ENCODE peak calls at places on chromosomes 12 and 14, in seven cellular contexts. One of them, this sample, is unnamed. For H3K4me1, the result is how much of the 10 kb centered on the place peaks cover.

GRCh38 chr12:103540319-103540718 is 44.6 kb upstream of the C12orf42 start:
- DNase-seq in adrenal gland: no peak
- DNase-seq in CD8-positive, alpha-beta T cell: no peak
- DNase-seq in cardiac muscle cell: no peak
- DNase-seq in astrocyte: no peak
- DNase-seq in CD4-positive, CD25-positive, alpha-beta regulatory T cell: no peak
- DNase-seq in prostate gland: no peak
- DNase-seq in this sample: no peak

GRCh38 chr14:100536141-100536540 is 51.1 kb downstream of the BEGAIN start:
- DNase-seq in adrenal gland: no peak
- DNase-seq in CD8-positive, alpha-beta T cell: no peak
- DNase-seq in cardiac muscle cell: no peak
- DNase-seq in astrocyte: no peak
- DNase-seq in CD4-positive, CD25-positive, alpha-beta regulatory T cell: no peak
- DNase-seq in prostate gland: no peak
- DNase-seq in this sample: no peak

GRCh38 chr12:112824166-112824565 is 32.6 kb downstream of the RPH3A start:
- DNase-seq in adrenal gland: no peak
- DNase-seq in CD8-positive, alpha-beta T cell: no peak
- DNase-seq in cardiac muscle cell: no peak
- DNase-seq in astrocyte: no peak
- DNase-seq in CD4-positive, CD25-positive, alpha-beta regulatory T cell: no peak
- DNase-seq in prostate gland: no peak
- DNase-seq in this sample: no peak

GRCh38 chr12:123401753-123402683 is 18.1 kb downstream of the KMT5A start:
- DNase-seq in adrenal gland: no peak
- DNase-seq in CD8-positive, alpha-beta T cell: no peak
- DNase-seq in cardiac muscle cell: no peak
- DNase-seq in astrocyte: no peak
- DNase-seq in CD4-positive, CD25-positive, alpha-beta regulatory T cell: no peak
- DNase-seq in prostate gland: no peak
- DNase-seq in this sample: no peak

GRCh38 chr14:52900731-52901130 is 50.1 kb downstream of the FERMT2 start:
- DNase-seq in adrenal gland: no peak
- DNase-seq in CD8-positive, alpha-beta T cell: no peak
- DNase-seq in cardiac muscle cell: no peak
- DNase-seq in astrocyte: no peak
- DNase-seq in CD4-positive, CD25-positive, alpha-beta regulatory T cell: no peak
- DNase-seq in prostate gland: no peak
- DNase-seq in this sample: no peak

GRCh38 chr14:89540830-89541470 is 123.9 kb upstream of the FOXN3 start:
- DNase-seq in adrenal gland: no peak
- DNase-seq in CD8-positive, alpha-beta T cell: no peak
- DNase-seq in cardiac muscle cell: peak
- DNase-seq in astrocyte: peak
- DNase-seq in CD4-positive, CD25-positive, alpha-beta regulatory T cell: no peak
- DNase-seq in prostate gland: no peak
- DNase-seq in this sample: no peak

GRCh38 chr12:66861157-66861750 is 182.4 kb upstream of the GRIP1 start:
- DNase-seq in adrenal gland: peak
- DNase-seq in CD8-positive, alpha-beta T cell: peak
- DNase-seq in cardiac muscle cell: peak
- DNase-seq in astrocyte: peak
- DNase-seq in CD4-positive, CD25-positive, alpha-beta regulatory T cell: peak
- DNase-seq in prostate gland: peak
- DNase-seq in this sample: peak

GRCh38 chr12:107468976-107469375 is 216.6 kb upstream of the PWP1 start:
- DNase-seq in adrenal gland: no peak
- DNase-seq in CD8-positive, alpha-beta T cell: no peak
- DNase-seq in cardiac muscle cell: no peak
- DNase-seq in astrocyte: no peak
- DNase-seq in CD4-positive, CD25-positive, alpha-beta regulatory T cell: no peak
- DNase-seq in prostate gland: no peak
- DNase-seq in this sample: no peak

GRCh38 chr14:59187802-59188460 is 536 bp upstream of the DAAM1 start:
- DNase-seq in adrenal gland: peak
- DNase-seq in CD8-positive, alpha-beta T cell: peak
- DNase-seq in cardiac muscle cell: no peak
- DNase-seq in astrocyte: no peak
- DNase-seq in CD4-positive, CD25-positive, alpha-beta regulatory T cell: peak
- DNase-seq in prostate gland: peak
- DNase-seq in this sample: no peak

GRCh38 chr12:73798523-73798922 is 739.1 kb upstream of the ATXN7L3B start:
- DNase-seq in adrenal gland: no peak
- DNase-seq in CD8-positive, alpha-beta T cell: no peak
- DNase-seq in cardiac muscle cell: no peak
- DNase-seq in astrocyte: no peak
- DNase-seq in CD4-positive, CD25-positive, alpha-beta regulatory T cell: no peak
- DNase-seq in prostate gland: no peak
- DNase-seq in this sample: no peak

GRCh38 chr12:76345569-76345968 is 2.6 kb downstream of the BBS10 start:
- DNase-seq in adrenal gland: no peak
- DNase-seq in CD8-positive, alpha-beta T cell: no peak
- DNase-seq in cardiac muscle cell: no peak
- DNase-seq in astrocyte: no peak
- DNase-seq in CD4-positive, CD25-positive, alpha-beta regulatory T cell: no peak
- DNase-seq in prostate gland: no peak
- DNase-seq in this sample: no peak

GRCh38 chr14:64556526-64556925 is 6.8 kb downstream of the PPP1R36 start:
- DNase-seq in adrenal gland: no peak
- DNase-seq in CD8-positive, alpha-beta T cell: no peak
- DNase-seq in cardiac muscle cell: peak
- DNase-seq in astrocyte: peak
- DNase-seq in CD4-positive, CD25-positive, alpha-beta regulatory T cell: no peak
- DNase-seq in prostate gland: no peak
- DNase-seq in this sample: no peak

GRCh38 chr12:25723921-25724491 is 170.9 kb upstream of the LMNTD1 start:
- DNase-seq in adrenal gland: peak
- DNase-seq in CD8-positive, alpha-beta T cell: no peak
- DNase-seq in cardiac muscle cell: peak
- DNase-seq in astrocyte: peak
- DNase-seq in CD4-positive, CD25-positive, alpha-beta regulatory T cell: no peak
- DNase-seq in prostate gland: no peak
- DNase-seq in this sample: no peak

GRCh38 chr14:73567951-73568885 is 795 bp upstream of the ACOT2 start:
- DNase-seq in adrenal gland: no peak
- DNase-seq in CD8-positive, alpha-beta T cell: no peak
- DNase-seq in cardiac muscle cell: peak
- DNase-seq in astrocyte: peak
- DNase-seq in CD4-positive, CD25-positive, alpha-beta regulatory T cell: no peak
- DNase-seq in prostate gland: no peak
- DNase-seq in this sample: no peak

GRCh38 chr12:131698286-131698685 is 12.6 kb upstream of the SFSWAP start:
- DNase-seq in adrenal gland: no peak
- DNase-seq in CD8-positive, alpha-beta T cell: no peak
- DNase-seq in cardiac muscle cell: no peak
- DNase-seq in astrocyte: no peak
- DNase-seq in CD4-positive, CD25-positive, alpha-beta regulatory T cell: no peak
- DNase-seq in prostate gland: no peak
- DNase-seq in this sample: no peak

GRCh38 chr12:113240395-113240794 is 19.1 kb downstream of the TPCN1 start:
- DNase-seq in adrenal gland: no peak
- DNase-seq in CD8-positive, alpha-beta T cell: no peak
- DNase-seq in cardiac muscle cell: no peak
- DNase-seq in astrocyte: no peak
- DNase-seq in CD4-positive, CD25-positive, alpha-beta regulatory T cell: no peak
- DNase-seq in prostate gland: no peak
- DNase-seq in this sample: no peak

GRCh38 chr12:104420868-104421267 is 35.9 kb upstream of the CHST11 start:
- DNase-seq in adrenal gland: no peak
- DNase-seq in CD8-positive, alpha-beta T cell: no peak
- DNase-seq in cardiac muscle cell: peak
- DNase-seq in astrocyte: no peak
- DNase-seq in CD4-positive, CD25-positive, alpha-beta regulatory T cell: no peak
- DNase-seq in prostate gland: no peak
- DNase-seq in this sample: no peak

GRCh38 chr12:66648336-66648735 is 30.5 kb downstream of the GRIP1 start:
- DNase-seq in adrenal gland: no peak
- DNase-seq in CD8-positive, alpha-beta T cell: no peak
- DNase-seq in cardiac muscle cell: peak
- DNase-seq in astrocyte: peak
- DNase-seq in CD4-positive, CD25-positive, alpha-beta regulatory T cell: no peak
- DNase-seq in prostate gland: no peak
- DNase-seq in this sample: no peak

GRCh38 chr14:55705651-55706340 is 125.8 kb downstream of the KTN1 start:
- DNase-seq in adrenal gland: no peak
- DNase-seq in CD8-positive, alpha-beta T cell: no peak
- DNase-seq in cardiac muscle cell: no peak
- DNase-seq in astrocyte: peak
- DNase-seq in CD4-positive, CD25-positive, alpha-beta regulatory T cell: no peak
- DNase-seq in prostate gland: peak
- DNase-seq in this sample: peak

GRCh38 chr12:52171950-52172512 is 19.8 kb downstream of the KRT80 start:
- DNase-seq in adrenal gland: peak
- DNase-seq in CD8-positive, alpha-beta T cell: no peak
- DNase-seq in cardiac muscle cell: no peak
- DNase-seq in astrocyte: no peak
- DNase-seq in CD4-positive, CD25-positive, alpha-beta regulatory T cell: no peak
- DNase-seq in prostate gland: no peak
- DNase-seq in this sample: peak

GRCh38 chr14:73873660-73874059 is 13.0 kb upstream of the ZNF410 start:
- DNase-seq in adrenal gland: no peak
- DNase-seq in CD8-positive, alpha-beta T cell: no peak
- DNase-seq in cardiac muscle cell: no peak
- DNase-seq in astrocyte: no peak
- DNase-seq in CD4-positive, CD25-positive, alpha-beta regulatory T cell: no peak
- DNase-seq in prostate gland: no peak
- DNase-seq in this sample: no peak

GRCh38 chr12:17866802-17867201 is 223.2 kb downstream of the RERGL start:
- DNase-seq in adrenal gland: no peak
- DNase-seq in CD8-positive, alpha-beta T cell: no peak
- DNase-seq in cardiac muscle cell: no peak
- DNase-seq in astrocyte: no peak
- DNase-seq in CD4-positive, CD25-positive, alpha-beta regulatory T cell: no peak
- DNase-seq in prostate gland: no peak
- DNase-seq in this sample: no peak

GRCh38 chr12:115871714-115872113 is 405.8 kb downstream of the MED13L start:
- DNase-seq in adrenal gland: no peak
- DNase-seq in CD8-positive, alpha-beta T cell: no peak
- DNase-seq in cardiac muscle cell: peak
- DNase-seq in astrocyte: peak
- DNase-seq in CD4-positive, CD25-positive, alpha-beta regulatory T cell: no peak
- DNase-seq in prostate gland: no peak
- DNase-seq in this sample: no peak

GRCh38 chr12:1065629-1066028 is 74.6 kb downstream of the ERC1 start:
- DNase-seq in adrenal gland: no peak
- DNase-seq in CD8-positive, alpha-beta T cell: no peak
- DNase-seq in cardiac muscle cell: no peak
- DNase-seq in astrocyte: no peak
- DNase-seq in CD4-positive, CD25-positive, alpha-beta regulatory T cell: no peak
- DNase-seq in prostate gland: no peak
- DNase-seq in this sample: no peak

GRCh38 chr14:92633724-92634123 is 114.7 kb downstream of the LGMN start:
- DNase-seq in adrenal gland: no peak
- DNase-seq in CD8-positive, alpha-beta T cell: no peak
- DNase-seq in cardiac muscle cell: no peak
- DNase-seq in astrocyte: no peak
- DNase-seq in CD4-positive, CD25-positive, alpha-beta regulatory T cell: no peak
- DNase-seq in prostate gland: no peak
- DNase-seq in this sample: no peak

GRCh38 chr12:110002691-110003515 is 3.7 kb downstream of the ANKRD13A start:
- DNase-seq in adrenal gland: no peak
- DNase-seq in CD8-positive, alpha-beta T cell: no peak
- DNase-seq in cardiac muscle cell: no peak
- DNase-seq in astrocyte: peak
- DNase-seq in CD4-positive, CD25-positive, alpha-beta regulatory T cell: no peak
- DNase-seq in prostate gland: peak
- DNase-seq in this sample: no peak
- H3K4me1 ChIP-seq in adrenal gland: under half
- H3K4me1 ChIP-seq in CD8-positive, alpha-beta T cell: under half
- H3K4me1 ChIP-seq in cardiac muscle cell: under half
- H3K4me1 ChIP-seq in astrocyte: under half
- H3K4me1 ChIP-seq in CD4-positive, CD25-positive, alpha-beta regulatory T cell: half or more
- H3K4me1 ChIP-seq in prostate gland: under half
- H3K4me1 ChIP-seq in this sample: under half

DNA sequence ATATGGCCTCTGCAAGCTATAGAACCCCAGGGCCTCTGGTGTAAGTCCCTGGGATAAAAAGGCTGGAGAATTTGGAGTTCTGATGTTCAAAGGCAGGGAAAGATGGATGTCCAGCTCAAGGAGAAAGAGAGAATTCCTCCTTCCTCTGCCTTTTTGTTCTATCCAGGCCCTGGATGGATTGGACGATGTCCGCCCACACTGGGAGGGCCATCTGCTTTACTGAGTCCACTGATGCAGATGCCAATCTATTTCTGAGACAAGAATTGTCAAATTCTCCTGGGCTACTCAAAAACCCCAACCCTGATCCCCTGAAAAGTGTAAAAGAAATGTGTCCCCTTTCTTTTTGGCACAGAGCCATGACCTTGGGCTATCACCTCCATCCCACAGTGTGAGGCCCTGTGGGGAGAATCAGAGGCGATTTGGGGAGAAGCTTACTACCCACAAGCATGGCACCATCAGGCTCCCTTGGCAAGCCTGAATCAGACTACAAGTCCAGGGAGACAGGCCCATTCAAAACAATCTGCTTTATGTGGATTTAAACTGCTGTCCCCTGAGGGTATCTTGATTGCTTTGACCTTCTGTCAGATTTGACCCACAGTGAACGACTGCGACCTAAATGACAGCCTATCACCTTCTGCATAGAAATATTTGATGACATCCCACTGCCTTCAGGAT is 334.0 kb downstream of the NUAK1 start:
- DNase-seq in adrenal gland: no peak
- DNase-seq in CD8-positive, alpha-beta T cell: no peak
- DNase-seq in cardiac muscle cell: no peak
- DNase-seq in astrocyte: no peak
- DNase-seq in CD4-positive, CD25-positive, alpha-beta regulatory T cell: no peak
- DNase-seq in prostate gland: no peak
- DNase-seq in this sample: no peak
- H3K27ac ChIP-seq in adrenal gland: no peak
- H3K27ac ChIP-seq in CD8-positive, alpha-beta T cell: no peak
- H3K27ac ChIP-seq in cardiac muscle cell: no peak
- H3K27ac ChIP-seq in astrocyte: no peak
- H3K27ac ChIP-seq in CD4-positive, CD25-positive, alpha-beta regulatory T cell: no peak
- H3K27ac ChIP-seq in prostate gland: no peak
- H3K27ac ChIP-seq in this sample: no peak

GRCh38 chr14:95487669-95488084 is 28.8 kb downstream of the SYNE3 start:
- DNase-seq in adrenal gland: no peak
- DNase-seq in CD8-positive, alpha-beta T cell: no peak
- DNase-seq in cardiac muscle cell: no peak
- DNase-seq in astrocyte: no peak
- DNase-seq in CD4-positive, CD25-positive, alpha-beta regulatory T cell: no peak
- DNase-seq in prostate gland: no peak
- DNase-seq in this sample: no peak
- H3K4me1 ChIP-seq in adrenal gland: under half
- H3K4me1 ChIP-seq in CD8-positive, alpha-beta T cell: under half
- H3K4me1 ChIP-seq in cardiac muscle cell: under half
- H3K4me1 ChIP-seq in astrocyte: under half
- H3K4me1 ChIP-seq in CD4-positive, CD25-positive, alpha-beta regulatory T cell: under half
- H3K4me1 ChIP-seq in prostate gland: under half
- H3K4me1 ChIP-seq in this sample: under half

DNA sequence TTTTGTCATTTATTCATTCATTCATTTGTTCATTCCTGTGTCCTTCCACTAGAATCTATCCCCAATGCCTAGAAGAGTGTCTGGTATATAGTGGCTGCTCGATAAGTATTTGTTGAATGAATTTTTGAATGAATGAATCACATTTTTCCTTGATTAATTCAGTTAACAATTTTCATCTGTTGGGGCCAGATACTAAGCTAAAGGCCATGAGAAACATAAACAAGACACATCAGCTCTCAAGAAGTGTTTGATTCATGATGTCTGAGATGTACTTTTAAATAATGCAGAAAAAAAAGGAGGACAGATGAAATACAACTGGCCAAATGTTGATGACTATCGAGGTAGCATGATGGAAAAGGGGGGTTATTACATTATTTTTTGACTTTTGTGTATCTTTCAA is 48.1 kb upstream of the TMED10 start:
- DNase-seq in adrenal gland: no peak
- DNase-seq in CD8-positive, alpha-beta T cell: no peak
- DNase-seq in cardiac muscle cell: no peak
- DNase-seq in astrocyte: no peak
- DNase-seq in CD4-positive, CD25-positive, alpha-beta regulatory T cell: no peak
- DNase-seq in prostate gland: no peak
- DNase-seq in this sample: no peak
- H3K27ac ChIP-seq in adrenal gland: no peak
- H3K27ac ChIP-seq in CD8-positive, alpha-beta T cell: no peak
- H3K27ac ChIP-seq in cardiac muscle cell: no peak
- H3K27ac ChIP-seq in astrocyte: no peak
- H3K27ac ChIP-seq in CD4-positive, CD25-positive, alpha-beta regulatory T cell: no peak
- H3K27ac ChIP-seq in prostate gland: no peak
- H3K27ac ChIP-seq in this sample: no peak

This sample was measured in stomach.